ENCODE peak calls at places on chromosomes 2 and 18, in nine cellular contexts. H is T-cell, J is right cardiac atrium, C is ACHN, K is ureter, I is activated T-cell treated with anti-CD3 and anti-CD28 coated beads for 1 hour, B is kidney glomerular epithelial cell, W is HCT116, Q is type B pancreatic cell. Y is an unnamed sample.

GRCh38 chr2:144801766-144802165 is 281.8 kb upstream of the ZEB2 start:
- DNase-seq in C (peak), W (no peak), K (no peak), I (no peak), B (no peak), J (no peak), Q (no peak), H (no peak), Y (no peak)

GRCh38 chr2:241161646-241162281 is 11.5 kb downstream of the PPP1R7 start:
- DNase-seq in W (no peak), I (no peak), H (no peak), J (peak), B (no peak), C (no peak), Q (no peak), K (peak), Y (no peak)

GRCh38 chr2:58571181-58571852 is 330.2 kb upstream of the FANCL start:
- DNase-seq in B (peak), K (peak), H (no peak), Q (no peak), J (no peak), C (peak), I (no peak), W (peak), Y (peak)

GRCh38 chr2:36611316-36611990 is 13.5 kb upstream of the FEZ2 start:
- DNase-seq in K (no peak), Q (no peak), H (no peak), J (no peak), W (no peak), C (no peak), B (no peak), I (no peak), Y (no peak)

GRCh38 chr2:38147333-38148121 is 71.6 kb upstream of the CYP1B1 start:
- DNase-seq in I (no peak), C (no peak), H (no peak), B (peak), J (no peak), W (no peak), K (no peak), Q (no peak), Y (no peak)

GRCh38 chr2:178105566-178105965 is 6.7 kb upstream of the RBM45 start:
- DNase-seq in I (no peak), B (no peak), W (no peak), H (no peak), Q (no peak), C (no peak), K (no peak), J (no peak), Y (no peak)

GRCh38 chr2:157194844-157195243 is 62.7 kb upstream of the GALNT5 start:
- DNase-seq in I (no peak), K (no peak), C (no peak), J (no peak), H (no peak), W (no peak), Q (no peak), B (no peak), Y (no peak)

GRCh38 chr2:60530660-60531276 is 22.7 kb downstream of the BCL11A start:
- DNase-seq in B (peak), Q (no peak), W (no peak), J (peak), I (no peak), C (peak), K (peak), H (no peak), Y (peak)

GRCh38 chr2:173290046-173290445 is 64.6 kb upstream of the CDCA7 start:
- DNase-seq in C (no peak), B (no peak), J (no peak), H (no peak), K (no peak), I (no peak), W (no peak), Q (no peak), Y (no peak)

GRCh38 chr2:213232649-213233437 is 51.4 kb upstream of the SPAG16 start:
- DNase-seq in C (no peak), H (peak), B (no peak), J (no peak), I (peak), Q (no peak), W (no peak), K (no peak), Y (peak)

GRCh38 chr2:242029422-242030225 is 160.1 kb downstream of the RTP5 start:
- DNase-seq in H (no peak), K (peak), W (no peak), Q (peak), J (no peak), C (no peak), I (no peak), B (no peak), Y (no peak)

GRCh38 chr2:160687629-160688028 is 194.0 kb upstream of the RBMS1 start:
- DNase-seq in W (no peak), C (no peak), I (no peak), H (no peak), Q (no peak), J (no peak), B (no peak), K (no peak), Y (peak)

GRCh38 chr18:27996792-27997191 is 180.1 kb downstream of the CDH2 start:
- DNase-seq in J (no peak), B (no peak), Q (no peak), W (no peak), I (no peak), H (no peak), K (no peak), C (no peak), Y (no peak)

GRCh38 chr2:159053186-159054031 is 85.0 kb downstream of the TANC1 start:
- DNase-seq in H (no peak), W (no peak), C (no peak), B (no peak), J (no peak), I (no peak), Q (no peak), K (no peak), Y (no peak)

GRCh38 chr2:179443175-179443574 is 178.5 kb upstream of the SESTD1 start:
- DNase-seq in C (no peak), K (no peak), H (no peak), Q (no peak), J (peak), B (no peak), W (no peak), I (no peak), Y (no peak)

Y was measured in NCI-H2227 treated with DMSO at 0.1 percent for 48 hours.